ENCODE peak calls at places on chromosome 7, in nine cellular contexts. N, L, A, E, B, D, V, S and Y are unnamed samples.

GRCh38 chr7:87128883-87129282 is 23.4 kb upstream of the DMTF1 start:
- DNase-seq in N (no peak), L (no peak), A (no peak), E (no peak), B (no peak), D (no peak), V (no peak), S (no peak), Y (no peak)

GRCh38 chr7:128040205-128040604 is 9.0 kb upstream of the LRRC4 start:
- DNase-seq in N (no peak), L (no peak), A (no peak), E (no peak), B (no peak), D (no peak), V (no peak), S (no peak), Y (no peak)

GRCh38 chr7:120276720-120277119 is 3.7 kb downstream of the KCND2 start:
- DNase-seq in N (no peak), L (no peak), A (no peak), E (no peak), B (no peak), D (no peak), V (no peak), S (no peak), Y (no peak)

GRCh38 chr7:57210212-57210611 is 78.0 kb upstream of the ZNF479 start:
- DNase-seq in N (no peak), L (no peak), A (peak), E (no peak), B (no peak), D (no peak), V (no peak), S (no peak), Y (no peak)

GRCh38 chr7:93830141-93830925 is 60.2 kb downstream of the TFPI2 start:
- DNase-seq in N (no peak), L (no peak), A (no peak), E (no peak), B (no peak), D (no peak), V (no peak), S (no peak), Y (no peak)

GRCh38 chr7:108211382-108212201 is 81.4 kb upstream of the LAMB4 start:
- DNase-seq in N (no peak), L (peak), A (no peak), E (peak), B (peak), D (peak), V (peak), S (peak), Y (no peak)

GRCh38 chr7:66143876-66144332 is 29.3 kb downstream of the CRCP start:
- DNase-seq in N (no peak), L (no peak), A (no peak), E (no peak), B (no peak), D (no peak), V (no peak), S (no peak), Y (no peak)

GRCh38 chr7:17521437-17521836 is 223.0 kb downstream of the AHR start:
- DNase-seq in N (no peak), L (peak), A (no peak), E (no peak), B (no peak), D (no peak), V (peak), S (peak), Y (no peak)

GRCh38 chr7:30148951-30149459 is 14.2 kb downstream of the MTURN start:
- DNase-seq in N (no peak), L (no peak), A (peak), E (no peak), B (no peak), D (no peak), V (no peak), S (no peak), Y (no peak)

GRCh38 chr7:116801092-116801710 is 61.2 kb upstream of the CAPZA2 start:
- DNase-seq in N (no peak), L (peak), A (no peak), E (no peak), B (no peak), D (peak), V (peak), S (peak), Y (no peak)

GRCh38 chr7:157097569-157097968 is 41.2 kb upstream of the UBE3C start:
- DNase-seq in N (no peak), L (no peak), A (peak), E (no peak), B (peak), D (no peak), V (no peak), S (no peak), Y (no peak)

GRCh38 chr7:132407764-132408163 is 168.5 kb downstream of the PLXNA4 start:
- DNase-seq in N (no peak), L (no peak), A (no peak), E (no peak), B (no peak), D (no peak), V (peak), S (no peak), Y (no peak)

GRCh38 chr7:102843850-102844249 is 69.0 kb upstream of the LRRC17 start:
- DNase-seq in N (no peak), L (no peak), A (no peak), E (peak), B (no peak), D (no peak), V (no peak), S (no peak), Y (peak)

GRCh38 chr7:105320896-105321295 is 67.8 kb downstream of the SRPK2 start:
- DNase-seq in N (no peak), L (no peak), A (no peak), E (no peak), B (no peak), D (no peak), V (no peak), S (no peak), Y (no peak)
- TF ChIP-seq CTCF in N (no peak), L (no peak), A (no peak), E (no peak), B (no peak), D (no peak), V (no peak), S (no peak), Y (no peak)

GRCh38 chr7:53350241-53350640 is 314.8 kb downstream of the POM121L12 start:
- DNase-seq in N (peak), L (no peak), A (no peak), E (no peak), B (no peak), D (no peak), V (no peak), S (no peak), Y (peak)
- TF ChIP-seq CTCF in N (peak), L (no peak), A (no peak), E (no peak), B (no peak), D (peak), V (no peak), S (peak), Y (peak)

DNA sequence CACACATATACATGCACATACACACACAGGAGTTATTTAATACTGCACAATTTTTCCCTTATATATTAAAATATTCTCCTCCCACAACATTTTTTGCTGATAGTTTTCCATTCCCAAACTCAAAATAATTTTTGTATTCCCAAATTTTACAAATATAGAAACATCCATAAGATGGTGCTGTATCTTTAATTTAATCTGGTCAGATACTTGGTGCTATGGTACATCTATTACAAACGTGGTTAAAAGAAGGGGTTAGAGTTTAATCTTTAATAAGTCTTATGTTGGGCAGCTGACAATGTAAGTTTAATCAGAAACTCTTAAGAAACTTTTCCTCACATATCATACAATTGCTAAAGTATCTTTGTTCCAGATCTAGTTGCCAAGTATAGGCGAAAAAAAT is 10.2 kb upstream of the CADPS2 start:
- DNase-seq in N (no peak), L (no peak), A (no peak), E (no peak), B (no peak), D (no peak), V (no peak), S (no peak), Y (no peak)
- TF ChIP-seq CTCF in N (no peak), L (no peak), A (no peak), E (no peak), B (no peak), D (no peak), V (no peak), S (no peak), Y (no peak)

GRCh38 chr7:95723583-95724180 is 48.7 kb upstream of the DYNC1I1 start:
- DNase-seq in N (peak), L (peak), A (no peak), E (no peak), B (no peak), D (no peak), V (peak), S (peak), Y (peak)

GRCh38 chr7:95730493-95731280 is 41.7 kb upstream of the DYNC1I1 start:
- DNase-seq in N (no peak), L (no peak), A (no peak), E (no peak), B (no peak), D (no peak), V (no peak), S (no peak), Y (no peak)

DNA sequence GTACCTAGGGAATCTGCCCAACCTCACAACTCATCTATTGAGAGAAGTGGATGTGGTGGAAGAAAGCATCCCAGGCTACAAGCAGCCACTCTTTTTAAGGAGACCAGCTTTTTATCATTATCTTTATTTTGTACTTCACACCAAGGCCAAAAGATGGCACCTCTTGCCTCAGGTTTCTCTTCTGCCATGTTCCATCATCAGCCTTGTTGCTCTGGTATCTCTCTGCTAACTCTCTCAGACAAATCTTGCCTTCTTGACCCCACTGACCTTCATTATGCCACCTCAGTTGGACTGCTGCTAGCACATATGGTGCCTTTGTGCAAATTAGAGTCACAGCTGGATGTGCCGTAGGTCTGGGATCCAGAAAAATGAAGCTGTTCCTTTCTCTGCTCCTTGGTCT is 47.2 kb upstream of the DYNC1I1 start:
- DNase-seq in N (no peak), L (no peak), A (no peak), E (no peak), B (no peak), D (no peak), V (no peak), S (no peak), Y (no peak)
- TF ChIP-seq CTCF in N (no peak), L (no peak), A (no peak), E (no peak), B (no peak), D (no peak), V (no peak), S (no peak), Y (peak)

GRCh38 chr7:46360811-46361210 is 439.7 kb upstream of the IGFBP3 start:
- DNase-seq in N (no peak), L (no peak), A (no peak), E (no peak), B (no peak), D (no peak), V (no peak), S (no peak), Y (no peak)
- TF ChIP-seq CTCF in N (no peak), L (no peak), A (no peak), E (no peak), B (no peak), D (no peak), V (no peak), S (peak), Y (no peak)

DNA sequence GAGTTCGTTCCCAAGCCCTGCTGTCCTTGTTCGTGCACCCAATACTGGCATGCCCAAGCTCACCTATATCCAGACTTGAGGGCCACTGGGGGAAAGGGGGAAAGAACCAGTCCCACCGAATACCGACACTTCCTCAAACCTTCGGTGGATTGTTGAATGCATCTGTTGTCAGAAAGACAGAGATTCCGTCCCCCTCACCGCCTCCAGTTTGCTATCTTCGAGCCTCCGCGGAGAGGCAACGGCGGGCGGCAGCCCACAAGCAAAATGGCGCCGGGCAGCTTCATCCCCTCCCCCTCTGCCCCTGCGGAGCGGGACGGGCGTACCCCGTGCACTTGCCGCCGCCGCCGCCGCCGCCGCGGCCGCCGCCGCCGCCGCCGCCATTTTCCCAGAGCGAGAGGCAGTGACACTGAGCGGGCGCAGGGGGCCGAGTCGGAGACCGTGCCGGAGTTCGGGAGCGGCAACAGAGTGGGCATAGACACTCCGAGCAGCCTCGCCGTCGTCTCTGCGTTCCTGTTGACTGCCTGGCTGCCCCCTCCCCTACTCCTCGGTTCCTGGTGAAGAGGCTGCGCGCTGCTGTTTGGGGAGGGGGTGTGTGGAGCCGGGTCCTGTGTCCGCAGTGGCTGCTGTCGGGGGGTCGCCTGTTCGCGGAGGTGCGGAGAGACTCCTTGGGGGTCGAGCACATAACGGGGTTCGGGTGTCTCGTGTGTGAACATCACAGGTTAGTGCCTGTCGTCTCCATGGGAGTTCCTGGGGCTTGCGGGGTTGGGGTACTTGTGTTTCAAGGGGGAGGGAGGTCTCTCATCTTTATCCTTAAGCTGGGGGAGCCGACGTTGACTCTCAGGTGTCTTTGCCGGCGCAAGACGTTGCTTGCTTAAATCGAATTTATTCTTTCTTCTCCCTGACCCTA is at the start of gene KMT2E:
- DNase-seq in N (peak), L (peak), A (peak), E (peak), B (peak), D (peak), V (peak), S (peak), Y (peak)
- TF ChIP-seq CTCF in N (peak), L (peak), A (no peak), E (no peak), B (peak), D (no peak), V (no peak), S (peak), Y (no peak)